ENCODE peak calls at places on chromosomes 12 and 14, in five cellular contexts. N is left ventricle myocardium inferior, X is heart right ventricle, E is colonic mucosa, L is foreskin keratinocyte. P is an unnamed sample.

GRCh38 chr14:98189077-98189476 is 1082.9 kb downstream of the BCL11B start:
- DNase-seq in X (no peak), E (no peak), L (no peak), N (no peak), P (no peak)

GRCh38 chr12:126742326-126742725 is 1524.6 kb upstream of the TMEM132C start:
- DNase-seq in X (no peak), L (no peak), E (no peak), N (no peak), P (no peak)

GRCh38 chr14:74950795-74951442 is 4.5 kb downstream of the PGF start:
- DNase-seq in E (peak; percentile 70), N (no peak), X (no peak), L (no peak), P (no peak)

GRCh38 chr12:42129595-42130204 is 15.0 kb downstream of the GXYLT1 start:
- DNase-seq in X (peak; percentile 45), N (no peak), E (peak; percentile 28), L (peak; percentile 60), P (peak; percentile 53)

GRCh38 chr14:66842911-66843572 is 335.1 kb downstream of the GPHN start:
- DNase-seq in L (peak; percentile 15), X (no peak), N (no peak), E (no peak), P (no peak)

GRCh38 chr12:31518680-31519227 is 72.2 kb downstream of the DENND5B start:
- DNase-seq in N (no peak), L (peak; percentile 99), E (no peak), X (peak; percentile 31), P (peak; percentile 85)

GRCh38 chr12:94621662-94622359 is 28.5 kb downstream of the TMCC3 start:
- DNase-seq in N (no peak), L (peak; percentile 100), E (peak; percentile 51), X (no peak), P (peak; percentile 96)

GRCh38 chr12:42585846-42586226 is 3.7 kb downstream of the PRICKLE1 start:
- DNase-seq in N (no peak), L (peak; percentile 7), E (no peak), X (no peak), P (no peak)

GRCh38 chr14:20668969-20669368 is 15.4 kb upstream of the RNASE4 start:
- DNase-seq in E (no peak), N (no peak), L (peak; percentile 26), X (no peak), P (no peak)

GRCh38 chr14:54785111-54785777 is 117.4 kb downstream of the GCH1 start:
- DNase-seq in L (no peak), N (peak; percentile 48), X (no peak), E (no peak), P (no peak)

GRCh38 chr12:73424484-73424883 is 1113.2 kb upstream of the ATXN7L3B start:
- DNase-seq in N (no peak), E (no peak), L (no peak), X (no peak), P (no peak)

GRCh38 chr12:57127101-57127709 is 1.1 kb upstream of the LRP1 start:
- DNase-seq in X (peak; percentile 72), L (peak; percentile 49), E (peak; percentile 94), N (peak; percentile 77), P (peak; percentile 52)

GRCh38 chr14:86626530-86626929 is 1096.6 kb downstream of the FLRT2 start:
- DNase-seq in E (no peak), N (no peak), X (no peak), L (no peak), P (no peak)

GRCh38 chr12:57148469-57149308 is 1.3 kb upstream of the LRP1-AS start:
- DNase-seq in X (peak; percentile 57), L (no peak), N (peak; percentile 82), E (peak; percentile 77), P (no peak)

GRCh38 chr12:15918066-15918465 is 6.9 kb downstream of the DERA start:
- DNase-seq in E (no peak), L (no peak), X (no peak), N (no peak), P (no peak)

GRCh38 chr12:73659802-73660201 is 877.8 kb upstream of the ATXN7L3B start:
- DNase-seq in L (no peak), E (no peak), X (no peak), N (no peak), P (no peak)

GRCh38 chr14:64930085-64930843 is 12.3 kb downstream of the GPX2 start:
- DNase-seq in E (no peak), N (no peak), L (no peak), X (no peak), P (no peak)

GRCh38 chr14:36070056-36071043 is 106.2 kb downstream of the PTCSC3 start:
- DNase-seq in N (peak; percentile 24), E (peak; percentile 48), L (peak; percentile 52), X (no peak), P (peak; percentile 57)

GRCh38 chr14:46051801-46052200 is 599.8 kb downstream of the RPL10L start:
- DNase-seq in N (no peak), E (no peak), L (peak; percentile 81), X (no peak), P (no peak)

GRCh38 chr14:79443602-79444001 is 767.7 kb downstream of the DIO2 start:
- DNase-seq in X (no peak), N (no peak), L (peak; percentile 17), E (no peak), P (no peak)

GRCh38 chr14:91298576-91298975 is 54.1 kb upstream of the GPR68 start:
- DNase-seq in E (no peak), X (no peak), N (no peak), L (no peak), P (no peak)

GRCh38 chr14:71399057-71399487 is 491.8 kb downstream of the PCNX1 start:
- DNase-seq in X (no peak), N (no peak), E (no peak), L (no peak), P (no peak)

GRCh38 chr14:98926151-98926550 is 345.8 kb downstream of the BCL11B start:
- DNase-seq in E (no peak), X (no peak), L (no peak), N (no peak), P (no peak)

GRCh38 chr12:79549531-79550271 is 141.1 kb downstream of the PAWR start:
- DNase-seq in X (no peak), N (no peak), E (no peak), L (no peak), P (no peak)

GRCh38 chr12:15208140-15208539 is 13.1 kb downstream of the RERG start:
- DNase-seq in N (no peak), L (peak; percentile 66), X (no peak), E (no peak), P (no peak)

GRCh38 chr14:75479770-75480600 is 42.3 kb upstream of the BATF start:
- DNase-seq in X (no peak), L (no peak), E (no peak), N (no peak), P (no peak)

GRCh38 chr14:32345311-32345771 is 16.2 kb downstream of the AKAP6 start:
- DNase-seq in E (peak; percentile 23), L (peak; percentile 100), X (no peak), N (no peak), P (no peak)

GRCh38 chr14:56116128-56116900 is 1.9 kb upstream of the PELI2 start:
- DNase-seq in E (no peak), N (no peak), L (no peak), X (no peak), P (no peak)

GRCh38 chr14:100589760-100590469 is 2.7 kb upstream of the BEGAIN start:
- DNase-seq in E (no peak), X (no peak), N (peak; percentile 0), L (no peak), P (no peak)

GRCh38 chr12:30823140-30823669 is 68.5 kb upstream of the CAPRIN2 start:
- DNase-seq in E (peak; percentile 44), X (peak; percentile 35), N (peak; percentile 31), L (no peak), P (no peak)

GRCh38 chr12:132776816-132777568 is 15.4 kb upstream of the ANKLE2 start:
- DNase-seq in L (no peak), E (no peak), X (peak; percentile 82), N (peak; percentile 83), P (no peak)

GRCh38 chr14:58637040-58637390 is 747 bp upstream of the DACT1 start:
- DNase-seq in E (peak; percentile 56), N (peak; percentile 41), L (peak; percentile 73), X (peak; percentile 19), P (no peak)

GRCh38 chr14:22311625-22312024 is 277.4 kb downstream of the DAD1 start:
- DNase-seq in E (no peak), X (no peak), L (no peak), N (no peak), P (no peak)

GRCh38 chr12:3200032-3200617 is 122.9 kb downstream of the TSPAN9 start:
- DNase-seq in N (peak; percentile 63), X (peak; percentile 68), L (peak; percentile 30), E (peak; percentile 22), P (no peak)

DNA sequence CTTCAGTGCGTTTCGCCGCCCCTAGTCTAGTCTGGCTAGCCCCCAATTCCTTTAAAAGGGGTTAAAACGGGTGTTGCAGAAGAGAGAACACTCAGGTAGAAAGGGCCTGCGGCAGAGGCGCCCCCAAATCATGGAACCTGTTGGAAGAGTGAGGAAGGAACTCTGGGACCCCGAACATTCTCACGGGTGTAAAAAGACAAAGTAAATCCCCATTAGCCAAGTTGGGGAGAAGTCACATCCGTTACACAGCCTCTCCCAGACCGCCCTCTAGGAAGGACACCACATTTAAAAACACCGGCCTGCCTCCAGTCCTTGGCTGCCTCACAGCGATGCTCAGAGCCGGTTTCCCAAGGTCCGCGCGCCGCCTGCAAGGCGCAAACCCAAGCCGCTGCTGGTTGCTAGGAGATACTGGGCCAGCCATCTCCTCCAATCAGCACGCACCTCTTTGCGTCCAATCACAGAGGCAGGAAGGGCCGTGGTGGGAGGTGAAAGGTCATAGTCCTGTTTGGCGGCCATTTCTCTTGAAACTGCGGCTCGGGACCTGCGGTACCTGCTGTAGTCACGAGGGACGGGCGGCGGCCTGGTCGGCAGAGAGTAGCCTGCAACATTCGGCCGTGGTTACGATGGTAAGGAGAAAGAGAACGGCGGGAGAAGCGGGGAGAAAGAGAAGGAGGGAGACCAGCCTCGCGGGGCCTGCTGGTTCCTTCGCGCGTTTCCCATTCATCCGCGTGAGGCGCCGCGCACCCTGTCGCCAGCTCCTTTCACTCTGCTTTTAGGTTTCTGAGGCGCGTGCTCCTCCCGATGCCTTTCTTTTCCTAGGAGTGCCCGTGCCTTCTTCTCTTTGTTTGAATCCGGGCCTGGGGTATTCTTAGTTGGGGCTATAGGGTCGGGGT is at the start of gene SNRPF:
- DNase-seq in X (peak; percentile 95), E (peak; percentile 97), N (peak; percentile 92), L (peak; percentile 94), P (peak; percentile 100)
- TF ChIP-seq CTCF in X (no peak), E (no peak), N (peak; percentile 31), L (peak; percentile 30), P (peak; percentile 21)

GRCh38 chr12:75724913-75725312 is 213.5 kb upstream of the KRR1 start:
- DNase-seq in N (no peak), L (peak; percentile 80), X (peak; percentile 75), E (no peak), P (no peak)
- H3K27ac ChIP-seq in N (peak overlapping the region; percentile 80), L (peak overlapping the region; percentile 59), X (peak overlapping the region; percentile 80), E (peak overlapping the region; percentile 20), P (no peak overlapping the region)

GRCh38 chr12:116426391-116427136 is 132.6 kb upstream of the MAP1LC3B2 start:
- DNase-seq in L (peak; percentile 98), X (peak; percentile 23), N (peak; percentile 35), E (no peak), P (peak; percentile 93)
- TF ChIP-seq CTCF in L (peak; percentile 86), X (no peak), N (peak; percentile 31), E (no peak), P (no peak)

DNA sequence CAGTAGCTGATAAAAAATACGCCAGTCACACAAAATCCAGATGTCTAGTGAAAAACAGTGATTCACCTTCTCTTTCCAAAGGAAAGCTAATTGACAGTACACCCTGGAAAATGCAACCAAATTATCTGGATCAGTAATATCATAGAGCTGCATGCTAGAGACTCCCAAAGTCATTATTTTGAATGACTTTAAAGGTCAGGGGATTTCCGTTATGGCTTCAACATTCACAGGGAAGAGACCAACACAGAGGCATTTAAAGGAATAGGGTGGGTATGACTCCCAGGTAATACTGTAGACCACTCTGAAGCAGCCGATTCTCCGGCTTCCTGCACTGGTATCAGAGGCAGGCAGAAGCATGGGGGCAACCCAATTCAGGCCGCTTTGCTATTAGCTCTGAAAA is 190.4 kb downstream of the STXBP6 start:
- DNase-seq in X (no peak), N (no peak), E (no peak), L (no peak), P (no peak)
- H3K27ac ChIP-seq in X (peak overlapping the region; percentile 54), N (peak overlapping the region; percentile 71), E (no peak overlapping the region), L (no peak overlapping the region), P (no peak overlapping the region)

P was measured in RWPE1.